ENCODE peak calls at places on chromosomes 5 and 9, in four cellular contexts. W is HepG2, F is K562, U is WTC11. O is an unnamed sample.

GRCh38 chr9:134592018-134592818 is 49.4 kb upstream of the COL5A1 start:
- DNase-seq in W (peak), F (peak), U (no peak), O (no peak)

GRCh38 chr9:136854842-136855460 is 2.8 kb downstream of the MAMDC4 start:
- DNase-seq in W (no peak), F (no peak), U (peak), O (no peak)

GRCh38 chr9:132026932-132027585 is 52.6 kb downstream of the MED27 start:
- DNase-seq in W (no peak), F (no peak), U (no peak), O (no peak)

GRCh38 chr5:65199988-65200668 is 281.6 kb downstream of the ADAMTS6 start:
- DNase-seq in W (no peak), F (no peak), U (no peak), O (no peak)

GRCh38 chr9:128903871-128904371 is 16.9 kb upstream of the PHYHD1 start:
- DNase-seq in W (no peak), F (no peak), U (no peak), O (no peak)

GRCh38 chr5:140718266-140718592 is 18.0 kb downstream of the ZMAT2 start:
- DNase-seq in W (no peak), F (no peak), U (no peak), O (no peak)

GRCh38 chr5:56281489-56282163 is 48.5 kb upstream of the ANKRD55 start:
- DNase-seq in W (no peak), F (no peak), U (no peak), O (no peak)

GRCh38 chr5:23352437-23352836 is 155.0 kb upstream of the PRDM9 start:
- DNase-seq in W (peak), F (no peak), U (peak), O (no peak)

GRCh38 chr9:97696025-97696822 is 916 bp downstream of the XPA start:
- DNase-seq in W (peak), F (no peak), U (no peak), O (no peak)

GRCh38 chr9:107471562-107471961 is 18.0 kb downstream of the KLF4 start:
- DNase-seq in W (no peak), F (no peak), U (no peak), O (no peak)

GRCh38 chr5:60652206-60652605 is 47.8 kb downstream of the DEPDC1B start:
- DNase-seq in W (no peak), F (peak), U (no peak), O (no peak)

GRCh38 chr5:128199104-128199503 is 115.5 kb downstream of the SLC12A2 start:
- DNase-seq in W (no peak), F (no peak), U (no peak), O (no peak)

GRCh38 chr9:8845808-8846207 is 1046.2 kb upstream of the DMAC1 start:
- DNase-seq in W (no peak), F (no peak), U (no peak), O (no peak)

GRCh38 chr9:3852545-3852944 is 326.7 kb upstream of the RFX3 start:
- DNase-seq in W (no peak), F (no peak), U (no peak), O (no peak)

GRCh38 chr9:14144215-14144614 is 169.7 kb downstream of the NFIB start:
- DNase-seq in W (no peak), F (no peak), U (no peak), O (no peak)

GRCh38 chr5:15446552-15446951 is 53.4 kb upstream of the FBXL7 start:
- DNase-seq in W (no peak), F (no peak), U (no peak), O (no peak)

GRCh38 chr5:178794433-178794832 is 64.0 kb upstream of the ZNF354A start:
- DNase-seq in W (no peak), F (no peak), U (no peak), O (no peak)

GRCh38 chr9:127193483-127193882 is 71.0 kb upstream of the ANGPTL2 start:
- DNase-seq in W (no peak), F (no peak), U (no peak), O (no peak)

GRCh38 chr5:140672455-140673186 is 755 bp downstream of the DND1 start:
- DNase-seq in W (no peak), F (no peak), U (peak), O (no peak)

GRCh38 chr9:124038239-124038638 is 26.7 kb downstream of the LHX2 start:
- DNase-seq in W (no peak), F (no peak), U (no peak), O (no peak)

GRCh38 chr9:109815366-109815947 is 35.5 kb downstream of the PALM2AKAP2 start:
- DNase-seq in W (peak), F (no peak), U (no peak), O (no peak)

GRCh38 chr9:83582026-83582425 is 40.9 kb upstream of the IDNK start:
- DNase-seq in W (no peak), F (no peak), U (no peak), O (no peak)

GRCh38 chr9:113636165-113636564 is 172.6 kb downstream of the RGS3 start:
- DNase-seq in W (peak), F (no peak), U (peak), O (no peak)

GRCh38 chr5:92527311-92528078 is 1053.5 kb downstream of the NR2F1-AS1 start:
- DNase-seq in W (no peak), F (no peak), U (no peak), O (no peak)

GRCh38 chr9:121765021-121765950 is 113.9 kb downstream of the DAB2IP start:
- DNase-seq in W (peak), F (no peak), U (no peak), O (no peak)

GRCh38 chr9:426264-426663 is 211.6 kb downstream of the DOCK8 start:
- DNase-seq in W (no peak), F (no peak), U (no peak), O (no peak)

GRCh38 chr5:2187156-2187555 is 304.4 kb upstream of the IRX4 start:
- DNase-seq in W (no peak), F (no peak), U (no peak), O (no peak)

GRCh38 chr9:98095401-98095800 is 23.6 kb downstream of the TRIM14 start:
- DNase-seq in W (no peak), F (no peak), U (no peak), O (no peak)

GRCh38 chr5:65779643-65780042 is 57.6 kb downstream of the NLN start:
- DNase-seq in W (no peak), F (no peak), U (no peak), O (no peak)

GRCh38 chr9:33234511-33235467 is 5.2 kb upstream of the SPINK4 start:
- DNase-seq in W (no peak), F (no peak), U (no peak), O (no peak)

GRCh38 chr5:158056426-158056825 is 197.5 kb upstream of the CLINT1 start:
- DNase-seq in W (no peak), F (no peak), U (no peak), O (no peak)

GRCh38 chr5:43335681-43336080 is 22.5 kb upstream of the HMGCS1 start:
- DNase-seq in W (no peak), F (no peak), U (no peak), O (no peak)

GRCh38 chr5:177362102-177362868 is 4.6 kb downstream of the RGS14 start:
- DNase-seq in W (no peak), F (no peak), U (no peak), O (no peak)

GRCh38 chr5:128303593-128303992 is 220.0 kb downstream of the SLC12A2 start:
- DNase-seq in W (no peak), F (no peak), U (no peak), O (no peak)

GRCh38 chr5:38755171-38755570 is 90.6 kb upstream of the OSMR start:
- DNase-seq in W (no peak), F (no peak), U (no peak), O (no peak)

GRCh38 chr5:159262472-159262858 is 625 bp upstream of the UBLCP1 start:
- DNase-seq in W (no peak), F (peak), U (no peak), O (peak)

GRCh38 chr5:105501315-105501714 is 1938.7 kb upstream of the NUDT12 start:
- DNase-seq in W (no peak), F (no peak), U (no peak), O (peak)

GRCh38 chr9:76883341-76883740 is 22.6 kb downstream of the PRUNE2 start:
- DNase-seq in W (no peak), F (no peak), U (no peak), O (no peak)

DNA sequence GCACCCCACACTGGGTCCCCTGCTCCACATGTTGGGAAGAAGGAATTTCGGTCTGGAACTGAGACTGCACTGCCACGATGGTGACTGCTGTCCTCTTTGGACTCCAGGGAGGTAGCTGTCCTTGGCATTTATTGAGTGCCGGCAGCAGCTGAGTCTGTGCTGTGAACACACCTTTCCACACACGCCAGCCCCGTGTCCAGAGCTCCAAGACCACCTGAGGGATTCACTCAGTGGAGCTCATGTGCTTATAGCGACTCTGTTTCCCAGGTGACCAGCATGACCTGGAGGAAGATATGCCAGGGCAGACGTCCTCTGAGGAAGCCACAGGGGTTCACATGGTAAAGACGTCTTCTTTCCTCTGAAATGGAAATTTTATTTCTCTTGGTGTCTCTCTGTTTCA is 33.2 kb upstream of the FLT4 start:
- DNase-seq in W (no peak), F (no peak), U (no peak), O (no peak)
- TF ChIP-seq ELF4 in W (no peak), F (no peak), U (no peak), O (no peak)

DNA sequence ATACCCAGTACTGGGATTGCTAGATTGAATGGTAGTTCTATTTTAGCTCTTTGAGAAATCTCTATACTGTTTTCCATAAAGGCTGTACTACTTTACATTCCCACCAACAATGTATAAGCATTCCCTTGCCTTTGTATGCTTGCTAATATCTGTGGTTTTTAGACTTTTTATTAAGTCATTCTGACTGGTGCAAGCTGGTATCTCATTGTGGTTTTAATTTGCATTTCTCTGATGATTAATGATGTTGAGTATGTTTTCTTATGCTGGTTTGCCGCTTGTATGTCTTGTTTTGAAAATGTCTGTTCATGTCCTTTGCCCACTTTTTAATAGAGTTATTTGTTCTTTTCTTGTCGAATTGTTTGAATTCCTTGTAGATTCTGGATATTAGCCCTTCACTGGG is 512.7 kb upstream of the PAPPA start:
- DNase-seq in W (no peak), F (no peak), U (no peak), O (no peak)
- TF ChIP-seq ELF4 in W (no peak), F (no peak), U (no peak), O (no peak)

DNA sequence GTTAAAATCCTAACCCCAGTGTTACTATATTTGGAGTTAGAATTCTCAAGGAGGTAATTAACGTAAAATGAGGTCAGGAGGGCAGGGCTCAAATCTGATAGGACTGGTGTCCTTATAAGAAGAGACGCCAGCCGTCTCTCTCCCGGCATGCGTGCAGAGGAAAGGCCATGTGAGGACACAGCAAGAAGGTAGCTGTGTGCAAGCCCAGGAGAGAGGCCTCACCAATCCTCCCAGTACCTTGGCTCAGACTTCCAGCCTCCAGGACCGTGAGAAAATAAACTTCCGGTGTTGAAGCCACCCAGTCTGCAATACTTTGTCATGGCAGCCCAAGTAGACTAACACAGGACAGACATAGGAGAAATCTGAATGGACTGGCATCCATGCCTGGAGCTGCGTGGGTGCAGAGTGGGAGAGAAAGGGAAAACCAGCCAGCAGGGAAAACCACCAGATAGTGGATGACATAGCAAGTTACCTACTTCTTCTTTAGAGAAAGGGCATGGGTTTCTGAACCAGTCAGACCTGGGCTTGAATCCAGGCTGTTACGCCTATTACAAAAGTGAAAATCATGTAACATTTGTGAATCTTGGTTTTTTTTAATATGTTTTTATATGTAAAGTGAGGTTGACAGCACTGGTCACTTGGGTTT is 89.2 kb downstream of the FSTL4 start:
- DNase-seq in W (no peak), F (no peak), U (no peak), O (no peak)
- TF ChIP-seq ELF4 in W (no peak), F (no peak), U (no peak), O (no peak)

DNA sequence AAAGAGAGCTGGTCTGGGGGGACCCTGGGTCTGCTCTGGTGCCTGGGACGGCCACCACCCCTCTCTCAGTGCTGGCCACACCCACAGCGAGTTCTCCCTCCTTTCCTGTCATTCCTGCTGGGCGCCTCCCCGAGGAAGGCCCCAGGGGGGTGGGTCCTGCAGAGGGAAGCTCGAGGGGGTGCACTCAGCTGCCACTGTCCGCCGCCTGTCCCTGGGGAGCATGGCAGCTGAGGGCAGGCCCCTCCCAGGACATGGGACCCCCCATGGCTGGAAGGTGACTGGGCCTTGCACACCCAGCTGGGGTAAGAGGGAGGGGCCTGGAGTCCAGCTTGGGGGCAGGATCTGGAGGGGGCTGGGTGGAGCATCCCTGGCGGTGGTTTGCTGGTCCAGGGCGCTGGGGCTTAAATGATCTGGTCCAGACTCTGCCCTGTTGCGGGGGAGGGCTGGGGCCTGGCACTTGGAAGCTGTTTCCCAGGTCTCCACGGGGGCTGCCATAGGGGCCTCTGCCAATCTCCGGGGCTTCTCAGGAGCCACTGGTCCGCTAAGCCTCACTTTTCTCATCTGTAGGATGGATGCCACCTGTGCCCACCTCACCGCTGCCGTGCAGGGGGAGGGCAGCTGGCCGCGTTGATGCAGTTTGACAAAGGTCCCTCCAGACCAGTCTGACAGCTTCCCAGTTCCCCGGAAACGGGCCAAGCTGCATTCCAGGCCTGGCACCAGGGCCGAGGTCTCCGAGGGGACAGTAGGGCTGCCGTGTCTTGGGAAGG is 6.0 kb upstream of the SLC2A6 start:
- DNase-seq in W (no peak), F (peak), U (no peak), O (no peak)
- TF ChIP-seq ELF4 in W (no peak), F (no peak), U (no peak), O (no peak)

DNA sequence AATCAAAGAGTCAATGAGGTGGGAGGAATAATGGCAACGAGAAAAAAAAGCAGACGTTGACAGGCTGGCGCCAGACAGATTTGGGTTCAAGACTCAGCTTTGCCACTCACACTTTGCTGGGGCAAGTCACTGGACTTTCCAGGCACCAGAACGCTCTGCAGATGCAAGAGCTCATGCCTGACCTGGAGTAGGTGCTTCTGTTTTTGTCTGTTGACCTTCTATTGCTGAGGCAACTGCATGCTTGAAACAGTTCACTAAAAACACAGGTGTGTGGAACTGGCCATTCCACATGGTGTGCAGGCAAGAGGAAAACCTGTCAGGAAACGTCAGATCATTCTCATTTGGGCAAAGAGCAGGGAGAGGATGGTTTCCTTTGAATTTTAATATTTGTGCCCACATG is 161.2 kb upstream of the SMIM23 start:
- DNase-seq in W (no peak), F (no peak), U (no peak), O (no peak)
- TF ChIP-seq ELF4 in W (no peak), F (no peak), U (no peak), O (no peak)

GRCh38 chr5:149166128-149166527 is 24.8 kb downstream of the ABLIM3 start:
- DNase-seq in W (no peak), F (no peak), U (no peak), O (no peak)
- TF ChIP-seq ELF4 in W (no peak), F (no peak), U (no peak), O (no peak)

O was measured in HEK293T.